ENCODE peak calls at places on chromosome 1, in six cellular contexts. R is nephron progenitor cell; J is COR-L47; V is activated naive CD4-positive, alpha-beta T cell treated with anti-CD3 and anti-CD28 coated beads for 36 hours; P is activated CD8-positive, alpha-beta memory T cell treated with anti-CD3 and anti-CD28 coated beads for 1 hour; C is NCI-H1694. U is an unnamed sample.

GRCh38 chr1:64515427-64515826 is 45.5 kb downstream of the CACHD1 start:
- DNase-seq in J (no peak), C (peak; percentile 79), V (no peak), R (no peak), P (no peak), U (no peak)

GRCh38 chr1:43569175-43569574 is 38.5 kb downstream of the PTPRF start:
- DNase-seq in J (no peak), R (no peak), C (no peak), P (no peak), V (no peak), U (no peak)

GRCh38 chr1:16900771-16901170 is 5.0 kb downstream of the RNU1-2 start:
- DNase-seq in P (no peak), R (no peak), V (no peak), C (no peak), J (no peak), U (no peak)

GRCh38 chr1:59333626-59334277 is 36.9 kb downstream of the FGGY start:
- DNase-seq in P (no peak), J (no peak), R (no peak), C (no peak), V (peak; percentile 14), U (no peak)

GRCh38 chr1:55854911-55855310 is 639.7 kb upstream of the USP24 start:
- DNase-seq in J (no peak), V (no peak), P (no peak), R (no peak), C (no peak), U (no peak)

GRCh38 chr1:160018900-160019299 is 12.9 kb downstream of the PIGM start:
- DNase-seq in V (no peak), C (no peak), J (no peak), P (no peak), R (no peak), U (no peak)

GRCh38 chr1:236904874-236905741 is 99.1 kb downstream of the MT1HL1 start:
- DNase-seq in C (no peak), P (no peak), J (no peak), R (no peak), V (no peak), U (no peak)

GRCh38 chr1:60171793-60172192 is 98.2 kb upstream of the C1orf87 start:
- DNase-seq in P (no peak), V (no peak), R (no peak), C (no peak), J (no peak), U (no peak)

GRCh38 chr1:40868051-40868723 is 6.0 kb upstream of the CITED4 start:
- DNase-seq in V (no peak), J (no peak), R (no peak), P (no peak), C (no peak), U (no peak)

GRCh38 chr1:53905509-53905908 is 11.5 kb downstream of the DIO1 start:
- DNase-seq in V (no peak), J (no peak), P (no peak), C (no peak), R (no peak), U (no peak)

GRCh38 chr1:197919523-197920301 is 2.5 kb downstream of the LHX9 start:
- DNase-seq in J (no peak), R (peak; percentile 33), V (no peak), C (no peak), P (no peak), U (no peak)

GRCh38 chr1:72892461-72892860 is 610.1 kb upstream of the NEGR1 start:
- DNase-seq in J (no peak), P (no peak), C (no peak), V (no peak), R (no peak), U (no peak)

GRCh38 chr1:186682721-186683120 is 2.5 kb upstream of the PTGS2 start:
- DNase-seq in P (no peak), V (no peak), R (no peak), C (no peak), J (no peak), U (no peak)

GRCh38 chr1:99004270-99005141 is at the start of gene PLPPR5:
- DNase-seq in P (peak; percentile 2), V (peak; percentile 28), C (no peak), J (peak; percentile 43), R (peak; percentile 74), U (no peak)

GRCh38 chr1:38942664-38943428 is 1.2 kb upstream of the RHBDL2 start:
- DNase-seq in V (no peak), C (no peak), R (no peak), P (no peak), J (no peak), U (no peak)

U was measured in activated T-helper 9 cell treated with anti-CD3 and anti-CD28 coated beads, Interleukin-2, amount 50 U/mL, for 16 hours.